ENCODE peak calls at places on chromosomes 5 and 9, in seven cellular contexts. O, R, I, D, G, K and E are unnamed samples.

GRCh38 chr5:8188874-8189588 is 320.1 kb downstream of the MTRR start:
- DNase-seq in O (peak; percentile 64), R (no peak), I (peak; percentile 28), D (no peak), G (no peak), K (no peak), E (peak; percentile 95)

GRCh38 chr5:39624268-39624886 is 199.6 kb upstream of the DAB2 start:
- DNase-seq in O (no peak), R (no peak), I (peak; percentile 86), D (peak; percentile 42), G (no peak), K (peak; percentile 5), E (no peak)

GRCh38 chr5:94467560-94468504 is 150.6 kb downstream of the KIAA0825 start:
- DNase-seq in O (no peak), R (no peak), I (no peak), D (no peak), G (no peak), K (no peak), E (peak; percentile 24)

GRCh38 chr5:180868960-180869359 is 7.9 kb upstream of the ZFP62 start:
- DNase-seq in O (peak; percentile 46), R (no peak), I (peak; percentile 84), D (peak; percentile 80), G (peak; percentile 91), K (peak; percentile 67), E (no peak)

GRCh38 chr5:167710444-167711025 is 580.9 kb upstream of the WWC1 start:
- DNase-seq in O (no peak), R (no peak), I (no peak), D (no peak), G (no peak), K (peak; percentile 68), E (no peak)

GRCh38 chr9:34524349-34524748 is 1.6 kb upstream of the ENHO start:
- DNase-seq in O (no peak), R (no peak), I (no peak), D (no peak), G (no peak), K (no peak), E (no peak)

GRCh38 chr5:144309265-144309664 is 138.6 kb downstream of the KCTD16 start:
- DNase-seq in O (no peak), R (no peak), I (no peak), D (peak; percentile 39), G (no peak), K (peak; percentile 56), E (no peak)

GRCh38 chr5:435156-435790 is 7.7 kb upstream of the EXOC3 start:
- DNase-seq in O (no peak), R (no peak), I (peak; percentile 11), D (no peak), G (no peak), K (no peak), E (no peak)

GRCh38 chr5:106574820-106575219 is 1095.9 kb downstream of the EFNA5 start:
- DNase-seq in O (no peak), R (no peak), I (no peak), D (no peak), G (no peak), K (no peak), E (no peak)

GRCh38 chr9:127694890-127695735 is 11.7 kb upstream of the CFAP157 start:
- DNase-seq in O (no peak), R (no peak), I (no peak), D (no peak), G (no peak), K (peak; percentile 60), E (no peak)

GRCh38 chr5:177043114-177043513 is 20.6 kb downstream of the ZNF346 start:
- DNase-seq in O (no peak), R (no peak), I (no peak), D (no peak), G (no peak), K (no peak), E (no peak)

GRCh38 chr5:88813244-88813643 is 69.7 kb downstream of the MEF2C start:
- DNase-seq in O (no peak), R (no peak), I (no peak), D (no peak), G (no peak), K (no peak), E (no peak)

GRCh38 chr9:129720865-129721545 is 31.8 kb downstream of the PTGES start:
- DNase-seq in O (no peak), R (no peak), I (no peak), D (no peak), G (no peak), K (no peak), E (no peak)

GRCh38 chr5:78647411-78647818 is 1.2 kb downstream of the LHFPL2 start:
- DNase-seq in O (no peak), R (no peak), I (peak; percentile 52), D (no peak), G (no peak), K (peak; percentile 49), E (no peak)

GRCh38 chr9:107465467-107466451 is 23.8 kb downstream of the KLF4 start:
- DNase-seq in O (no peak), R (peak; percentile 92), I (peak; percentile 53), D (peak; percentile 66), G (peak; percentile 84), K (peak; percentile 62), E (peak; percentile 17)

GRCh38 chr5:123874600-123875201 is 362.7 kb downstream of the CSNK1G3 start:
- DNase-seq in O (peak; percentile 5), R (no peak), I (no peak), D (no peak), G (no peak), K (peak; percentile 6), E (no peak)

GRCh38 chr9:137030931-137031527 is 859 bp downstream of the FUT7 start:
- DNase-seq in O (no peak), R (no peak), I (no peak), D (no peak), G (no peak), K (no peak), E (no peak)

GRCh38 chr5:132005591-132005990 is 5.9 kb downstream of the ACSL6 start:
- DNase-seq in O (no peak), R (no peak), I (no peak), D (no peak), G (no peak), K (no peak), E (no peak)

GRCh38 chr5:40603378-40603777 is 76.3 kb upstream of the PTGER4 start:
- DNase-seq in O (no peak), R (no peak), I (no peak), D (peak; percentile 61), G (no peak), K (peak; percentile 64), E (no peak)